ENCODE peak calls at places on chromosomes 3 and 15, in five cellular contexts. S, B, D, K and L are unnamed samples.
A peak's percentile ranks its signal among the peaks of the same experiment; 100 is the strongest.

GRCh38 chr15:54719325-54719724 is 477.4 kb downstream of the RSL24D1 start:
- DNase-seq in S (no peak), D (no peak), B (no peak), K (no peak), L (no peak)

GRCh38 chr3:16338999-16339398 is 74.0 kb downstream of the OXNAD1 start:
- DNase-seq in S (no peak), D (peak; percentile 30), K (no peak), B (no peak), L (peak; percentile 39)

GRCh38 chr15:40955930-40956542 is 2.8 kb downstream of the CHAC1 start:
- DNase-seq in S (no peak), B (no peak), K (no peak), D (no peak), L (no peak)

GRCh38 chr3:172057624-172058023 is 18.2 kb downstream of the FNDC3B start:
- DNase-seq in S (no peak), K (no peak), B (no peak), D (no peak), L (no peak)

GRCh38 chr15:90365414-90366055 is 13.5 kb downstream of the ZNF774 start:
- DNase-seq in K (no peak), D (no peak), S (no peak), B (no peak), L (no peak)

GRCh38 chr3:184717608-184717995 is 5.7 kb upstream of the MAGEF1 start:
- DNase-seq in D (no peak), S (no peak), B (no peak), K (no peak), L (peak; percentile 24)

GRCh38 chr3:170679190-170679589 is 93.3 kb upstream of the SLC7A14 start:
- DNase-seq in S (no peak), K (no peak), B (no peak), D (no peak), L (no peak)

GRCh38 chr15:65638681-65639089 is 16.9 kb downstream of the SLC24A1 start:
- DNase-seq in S (peak; percentile 81), K (no peak), D (peak; percentile 39), B (peak; percentile 28), L (no peak)